ENCODE peak calls at places on chromosome 5, in eight cellular contexts. X, P, A, M, O, S, E and F are unnamed samples.

GRCh38 chr5:132265336-132266030 is 8.0 kb downstream of the PDLIM4 start:
- DNase-seq in X (no peak), P (no peak), A (no peak), M (no peak), O (peak), S (peak), E (peak), F (peak)

GRCh38 chr5:55920784-55921183 is 69.6 kb downstream of the IL31RA start:
- DNase-seq in X (no peak), P (no peak), A (no peak), M (no peak), O (no peak), S (no peak), E (no peak), F (no peak)

GRCh38 chr5:103436661-103437060 is 125.9 kb downstream of the NUDT12 start:
- DNase-seq in X (no peak), P (no peak), A (no peak), M (no peak), O (no peak), S (no peak), E (no peak), F (no peak)

GRCh38 chr5:68182534-68182933 is 33.0 kb upstream of the PIK3R1 start:
- DNase-seq in X (no peak), P (no peak), A (no peak), M (no peak), O (no peak), S (no peak), E (no peak), F (no peak)

GRCh38 chr5:116439891-116440290 is 134.7 kb downstream of the SEMA6A start:
- DNase-seq in X (no peak), P (no peak), A (no peak), M (no peak), O (no peak), S (no peak), E (no peak), F (no peak)

GRCh38 chr5:54315736-54316135 is 5.4 kb upstream of the ARL15 start:
- DNase-seq in X (no peak), P (no peak), A (no peak), M (no peak), O (no peak), S (no peak), E (no peak), F (no peak)

GRCh38 chr5:98570010-98570409 is 203.5 kb upstream of the RGMB start:
- DNase-seq in X (no peak), P (no peak), A (no peak), M (no peak), O (no peak), S (no peak), E (no peak), F (no peak)

GRCh38 chr5:6435356-6435755 is 13.3 kb upstream of the UBE2QL1 start:
- DNase-seq in X (no peak), P (no peak), A (peak), M (no peak), O (no peak), S (no peak), E (no peak), F (no peak)

GRCh38 chr5:59208468-59208867 is 625.6 kb downstream of the RAB3C start:
- DNase-seq in X (no peak), P (no peak), A (no peak), M (no peak), O (no peak), S (no peak), E (no peak), F (no peak)

GRCh38 chr5:95962785-95963184 is 1.1 kb upstream of the ELL2 start:
- DNase-seq in X (no peak), P (no peak), A (no peak), M (no peak), O (no peak), S (peak), E (no peak), F (peak)

GRCh38 chr5:23994581-23995370 is 487.4 kb downstream of the PRDM9 start:
- DNase-seq in X (no peak), P (no peak), A (no peak), M (no peak), O (no peak), S (no peak), E (no peak), F (peak)

GRCh38 chr5:77180167-77181081 is 30.1 kb upstream of the PDE8B start:
- DNase-seq in X (peak), P (no peak), A (no peak), M (no peak), O (peak), S (peak), E (peak), F (no peak)

GRCh38 chr5:93072831-93073459 is 508.1 kb downstream of the NR2F1-AS1 start:
- DNase-seq in X (no peak), P (no peak), A (no peak), M (no peak), O (no peak), S (no peak), E (no peak), F (no peak)

GRCh38 chr5:148368299-148368698 is 15.5 kb upstream of the FBXO38 start:
- DNase-seq in X (no peak), P (no peak), A (no peak), M (no peak), O (no peak), S (no peak), E (no peak), F (no peak)

GRCh38 chr5:88702328-88702727 is 180.7 kb downstream of the MEF2C start:
- DNase-seq in X (no peak), P (no peak), A (no peak), M (no peak), O (no peak), S (no peak), E (no peak), F (no peak)

GRCh38 chr5:55104966-55105701 is 2.7 kb downstream of the GZMA start:
- DNase-seq in X (no peak), P (no peak), A (no peak), M (no peak), O (no peak), S (no peak), E (no peak), F (no peak)

GRCh38 chr5:171953860-171954701 is 52.4 kb downstream of the FBXW11 start:
- DNase-seq in X (peak), P (no peak), A (no peak), M (no peak), O (no peak), S (no peak), E (no peak), F (peak)

GRCh38 chr5:157484768-157485167 is 24.8 kb downstream of the NIPAL4 start:
- DNase-seq in X (no peak), P (no peak), A (no peak), M (no peak), O (peak), S (no peak), E (no peak), F (no peak)

GRCh38 chr5:6910950-6911349 is 197.7 kb downstream of the TENT4A start:
- DNase-seq in X (no peak), P (no peak), A (no peak), M (no peak), O (no peak), S (no peak), E (no peak), F (peak)

DNA sequence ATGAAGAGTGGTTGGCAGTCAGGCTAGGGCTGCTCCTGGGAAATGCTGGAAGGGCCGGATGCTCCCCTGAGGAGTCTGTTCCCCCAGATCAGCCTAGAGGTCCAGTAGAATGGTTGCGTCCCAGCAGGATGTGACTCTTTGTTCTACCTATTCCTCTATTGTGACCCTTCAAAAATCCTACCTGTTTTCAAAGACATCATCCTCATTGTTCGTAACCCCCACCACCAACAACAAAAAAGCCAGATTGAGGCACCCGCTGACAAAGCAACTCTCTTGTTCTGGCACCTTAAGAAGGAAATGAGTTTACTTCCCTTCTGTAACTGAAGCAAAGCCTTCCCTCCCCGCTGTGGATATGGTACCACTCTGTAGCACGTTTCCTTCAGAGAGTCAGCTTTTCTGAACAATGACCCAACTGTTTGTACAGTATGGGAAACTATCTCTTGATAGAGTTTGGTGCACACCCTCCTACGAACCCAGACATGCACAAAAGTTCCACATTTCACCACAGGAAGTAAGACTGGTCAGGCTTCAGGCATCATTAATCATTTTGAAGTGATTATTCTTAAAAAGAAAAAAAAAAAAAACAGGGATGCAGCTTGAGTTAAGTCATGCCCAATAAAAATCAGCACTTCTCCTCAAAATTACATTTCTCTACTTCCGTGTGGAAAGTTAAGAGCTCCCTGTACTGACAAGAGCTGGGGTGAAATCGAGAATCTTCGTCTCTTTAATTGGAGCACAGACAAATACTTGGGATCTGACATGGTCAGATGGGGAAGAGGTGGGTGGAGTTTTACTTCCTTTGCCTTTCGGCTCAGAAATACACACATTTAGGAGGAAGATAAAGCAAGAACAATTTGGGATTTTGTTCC is 207.0 kb downstream of the ENC1 start:
- DNase-seq in X (no peak), P (no peak), A (peak), M (no peak), O (no peak), S (no peak), E (no peak), F (no peak)
- H3K27ac ChIP-seq in X (no peak), P (no peak), A (no peak), M (no peak), O (peak), S (no peak), E (no peak), F (no peak)

GRCh38 chr5:120872292-120872691 is 408.2 kb downstream of the PRR16 start:
- DNase-seq in X (no peak), P (no peak), A (no peak), M (no peak), O (no peak), S (no peak), E (no peak), F (no peak)
- H3K27ac ChIP-seq in X (no peak), P (no peak), A (no peak), M (no peak), O (no peak), S (no peak), E (no peak), F (no peak)

GRCh38 chr5:66209350-66209749 is 65.2 kb downstream of the SREK1 start:
- DNase-seq in X (no peak), P (no peak), A (no peak), M (no peak), O (no peak), S (peak), E (no peak), F (peak)

GRCh38 chr5:66206465-66206864 is 62.4 kb downstream of the SREK1 start:
- DNase-seq in X (no peak), P (no peak), A (no peak), M (no peak), O (no peak), S (no peak), E (no peak), F (no peak)

GRCh38 chr5:66207800-66208561 is 63.9 kb downstream of the SREK1 start:
- DNase-seq in X (no peak), P (no peak), A (no peak), M (no peak), O (no peak), S (no peak), E (no peak), F (peak)

GRCh38 chr5:66213533-66213932 is 69.4 kb downstream of the SREK1 start:
- DNase-seq in X (no peak), P (no peak), A (peak), M (no peak), O (no peak), S (no peak), E (no peak), F (no peak)

GRCh38 chr5:66209794-66210193 is 65.7 kb downstream of the SREK1 start:
- DNase-seq in X (no peak), P (no peak), A (no peak), M (no peak), O (no peak), S (no peak), E (no peak), F (no peak)
- H3K27ac ChIP-seq in X (no peak), P (no peak), A (no peak), M (no peak), O (no peak), S (peak), E (no peak), F (no peak)

GRCh38 chr5:177428574-177429217 is 2.2 kb downstream of the GRK6 start:
- DNase-seq in X (no peak), P (no peak), A (no peak), M (no peak), O (no peak), S (no peak), E (no peak), F (no peak)
- H3K27ac ChIP-seq in X (no peak), P (peak), A (peak), M (peak), O (peak), S (no peak), E (no peak), F (no peak)

DNA sequence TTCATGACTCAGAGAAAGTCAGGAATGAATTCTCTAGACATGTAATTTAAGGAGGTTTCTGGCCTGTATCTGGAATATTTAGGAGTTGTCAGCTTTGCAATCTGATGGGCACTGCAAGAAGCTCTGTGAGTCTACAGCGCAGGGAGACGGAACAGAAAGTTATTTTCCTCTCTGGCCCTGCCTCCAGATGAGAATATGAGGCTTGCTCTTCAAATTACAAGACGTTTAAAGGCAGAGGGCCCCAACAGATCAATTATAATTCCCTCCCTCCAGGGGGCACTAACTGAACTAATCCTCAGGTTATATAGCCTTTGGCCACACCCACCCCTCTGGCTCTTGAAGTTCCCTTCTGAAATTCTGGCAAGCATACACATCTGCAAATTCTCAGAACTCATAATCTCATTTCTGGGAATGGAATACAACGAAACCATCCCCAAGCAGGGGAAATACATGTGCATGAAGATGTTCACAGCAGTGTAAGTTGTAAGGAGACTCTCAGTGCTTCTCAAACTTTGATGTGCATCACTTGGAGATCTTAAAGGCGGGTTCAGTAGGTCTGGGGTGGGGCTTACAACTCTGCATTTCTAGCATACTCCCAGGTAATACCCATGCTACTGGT is 307.6 kb downstream of the CWC27 start:
- DNase-seq in X (peak), P (peak), A (peak), M (peak), O (peak), S (peak), E (peak), F (peak)
- H3K27ac ChIP-seq in X (no peak), P (no peak), A (no peak), M (no peak), O (peak), S (no peak), E (no peak), F (peak)